ENCODE peak calls at places on chromosomes 12 and 14, in eight cellular contexts. One of them, this sample, is unnamed.

GRCh38 chr12:48717252-48717695 is 767 bp upstream of the CCNT1 start:
- DNase-seq in epithelial cell of esophagus: no peak
- DNase-seq in LNCaP clone FGC: no peak
- DNase-seq in A549: peak
- DNase-seq in AG04450: no peak
- DNase-seq in upper lobe of right lung: no peak
- DNase-seq in left lung: no peak
- DNase-seq in ovary: no peak
- DNase-seq in this sample: peak

GRCh38 chr14:65290830-65291229 is 121.7 kb upstream of the FUT8 start:
- DNase-seq in A549: peak
- DNase-seq in LNCaP clone FGC: no peak
- DNase-seq in ovary: no peak
- DNase-seq in left lung: no peak
- DNase-seq in AG04450: no peak
- DNase-seq in upper lobe of right lung: no peak
- DNase-seq in epithelial cell of esophagus: peak
- DNase-seq in this sample: peak

GRCh38 chr14:55706893-55707292 is 126.9 kb downstream of the KTN1 start:
- DNase-seq in epithelial cell of esophagus: peak
- DNase-seq in left lung: no peak
- DNase-seq in A549: no peak
- DNase-seq in ovary: no peak
- DNase-seq in upper lobe of right lung: no peak
- DNase-seq in LNCaP clone FGC: no peak
- DNase-seq in AG04450: no peak
- DNase-seq in this sample: no peak

GRCh38 chr12:92242917-92243316 is 97.3 kb upstream of the BTG1 start:
- DNase-seq in A549: no peak
- DNase-seq in left lung: no peak
- DNase-seq in AG04450: peak
- DNase-seq in LNCaP clone FGC: no peak
- DNase-seq in epithelial cell of esophagus: no peak
- DNase-seq in ovary: peak
- DNase-seq in upper lobe of right lung: no peak
- DNase-seq in this sample: peak

GRCh38 chr12:12266389-12266872 is 413 bp downstream of the LRP6 start:
- DNase-seq in A549: no peak
- DNase-seq in epithelial cell of esophagus: no peak
- DNase-seq in left lung: no peak
- DNase-seq in AG04450: no peak
- DNase-seq in ovary: peak
- DNase-seq in upper lobe of right lung: no peak
- DNase-seq in LNCaP clone FGC: no peak
- DNase-seq in this sample: no peak

GRCh38 chr12:92132282-92132681 is 13.4 kb downstream of the BTG1 start:
- DNase-seq in LNCaP clone FGC: no peak
- DNase-seq in epithelial cell of esophagus: no peak
- DNase-seq in AG04450: no peak
- DNase-seq in ovary: no peak
- DNase-seq in left lung: no peak
- DNase-seq in A549: no peak
- DNase-seq in upper lobe of right lung: no peak
- DNase-seq in this sample: no peak

GRCh38 chr14:86217523-86217922 is 687.6 kb downstream of the FLRT2 start:
- DNase-seq in AG04450: no peak
- DNase-seq in A549: no peak
- DNase-seq in epithelial cell of esophagus: no peak
- DNase-seq in upper lobe of right lung: no peak
- DNase-seq in left lung: peak
- DNase-seq in LNCaP clone FGC: no peak
- DNase-seq in ovary: no peak
- DNase-seq in this sample: no peak

GRCh38 chr12:79023784-79024183 is 159.2 kb downstream of the SYT1 start:
- DNase-seq in upper lobe of right lung: no peak
- DNase-seq in ovary: no peak
- DNase-seq in AG04450: no peak
- DNase-seq in left lung: no peak
- DNase-seq in A549: no peak
- DNase-seq in epithelial cell of esophagus: no peak
- DNase-seq in LNCaP clone FGC: no peak
- DNase-seq in this sample: peak

GRCh38 chr14:103633391-103633790 is 4.4 kb downstream of the KLC1 start:
- DNase-seq in AG04450: no peak
- DNase-seq in A549: no peak
- DNase-seq in epithelial cell of esophagus: no peak
- DNase-seq in LNCaP clone FGC: no peak
- DNase-seq in upper lobe of right lung: no peak
- DNase-seq in ovary: no peak
- DNase-seq in left lung: no peak
- DNase-seq in this sample: no peak

GRCh38 chr12:124578445-124578844 is 11.0 kb upstream of the NCOR2 start:
- DNase-seq in upper lobe of right lung: no peak
- DNase-seq in ovary: no peak
- DNase-seq in LNCaP clone FGC: no peak
- DNase-seq in epithelial cell of esophagus: no peak
- DNase-seq in AG04450: no peak
- DNase-seq in A549: no peak
- DNase-seq in left lung: no peak
- DNase-seq in this sample: no peak

GRCh38 chr14:105021656-105022275 is 883 bp upstream of the CDCA4 start:
- DNase-seq in epithelial cell of esophagus: peak
- DNase-seq in A549: peak
- DNase-seq in upper lobe of right lung: peak
- DNase-seq in AG04450: no peak
- DNase-seq in ovary: peak
- DNase-seq in LNCaP clone FGC: peak
- DNase-seq in left lung: no peak
- DNase-seq in this sample: peak

GRCh38 chr14:105020815-105021655 is at the start of gene CDCA4:
- DNase-seq in upper lobe of right lung: peak
- DNase-seq in ovary: peak
- DNase-seq in LNCaP clone FGC: peak
- DNase-seq in AG04450: peak
- DNase-seq in left lung: peak
- DNase-seq in A549: peak
- DNase-seq in epithelial cell of esophagus: peak
- DNase-seq in this sample: peak

GRCh38 chr14:105018414-105018813 is 2.5 kb downstream of the CDCA4 start:
- DNase-seq in LNCaP clone FGC: no peak
- DNase-seq in AG04450: no peak
- DNase-seq in A549: no peak
- DNase-seq in epithelial cell of esophagus: no peak
- DNase-seq in left lung: no peak
- DNase-seq in upper lobe of right lung: no peak
- DNase-seq in ovary: no peak
- DNase-seq in this sample: no peak

GRCh38 chr14:105022276-105022670 is 1.4 kb upstream of the CDCA4 start:
- DNase-seq in A549: no peak
- DNase-seq in upper lobe of right lung: no peak
- DNase-seq in epithelial cell of esophagus: no peak
- DNase-seq in left lung: no peak
- DNase-seq in LNCaP clone FGC: no peak
- DNase-seq in AG04450: no peak
- DNase-seq in ovary: no peak
- DNase-seq in this sample: no peak

GRCh38 chr14:105019861-105020814 is 745 bp downstream of the CDCA4 start:
- DNase-seq in A549: peak
- DNase-seq in epithelial cell of esophagus: peak
- DNase-seq in AG04450: no peak
- DNase-seq in upper lobe of right lung: peak
- DNase-seq in LNCaP clone FGC: no peak
- DNase-seq in left lung: peak
- DNase-seq in ovary: peak
- DNase-seq in this sample: peak
- TF ChIP-seq CTCF in A549: no peak
- TF ChIP-seq CTCF in epithelial cell of esophagus: no peak
- TF ChIP-seq CTCF in AG04450: no peak
- TF ChIP-seq CTCF in upper lobe of right lung: no peak
- TF ChIP-seq CTCF in LNCaP clone FGC: no peak
- TF ChIP-seq CTCF in left lung: no peak
- TF ChIP-seq CTCF in ovary: no peak
- TF ChIP-seq CTCF in this sample: no peak

DNA sequence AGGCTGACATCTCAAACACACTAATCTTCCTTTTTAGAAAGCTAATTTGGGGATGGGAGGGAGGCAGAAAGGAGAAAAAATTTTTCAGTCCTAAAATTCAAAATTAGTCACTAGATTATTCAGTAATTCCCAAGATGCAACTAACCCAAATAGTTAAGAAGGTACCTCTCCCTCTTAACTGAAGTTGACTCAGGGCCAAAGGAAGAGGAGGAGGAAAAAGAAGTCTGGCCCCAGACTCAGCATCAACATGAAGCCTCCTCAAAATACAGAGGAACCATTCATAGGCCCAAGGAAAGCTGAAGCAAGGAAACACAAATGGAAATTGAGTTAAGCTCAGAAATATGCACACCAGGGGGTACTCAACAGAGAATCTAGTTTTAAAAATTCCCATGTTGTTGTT is 21.6 kb downstream of the CBX5 start:
- DNase-seq in ovary: no peak
- DNase-seq in A549: no peak
- DNase-seq in AG04450: no peak
- DNase-seq in upper lobe of right lung: no peak
- DNase-seq in LNCaP clone FGC: no peak
- DNase-seq in epithelial cell of esophagus: no peak
- DNase-seq in left lung: no peak
- DNase-seq in this sample: peak
- H3K4me3 ChIP-seq in ovary: no peak
- H3K4me3 ChIP-seq in A549: peak
- H3K4me3 ChIP-seq in AG04450: no peak
- H3K4me3 ChIP-seq in upper lobe of right lung: no peak
- H3K4me3 ChIP-seq in LNCaP clone FGC: no peak
- H3K4me3 ChIP-seq in epithelial cell of esophagus: no peak
- H3K4me3 ChIP-seq in left lung: no peak
- H3K4me3 ChIP-seq in this sample: no peak

GRCh38 chr14:100410056-100410565 is 87.0 kb downstream of the SLC25A47 start:
- DNase-seq in epithelial cell of esophagus: peak
- DNase-seq in left lung: no peak
- DNase-seq in A549: no peak
- DNase-seq in LNCaP clone FGC: no peak
- DNase-seq in ovary: no peak
- DNase-seq in AG04450: no peak
- DNase-seq in upper lobe of right lung: no peak
- DNase-seq in this sample: peak
- TF ChIP-seq CTCF in epithelial cell of esophagus: no peak
- TF ChIP-seq CTCF in left lung: no peak
- TF ChIP-seq CTCF in A549: no peak
- TF ChIP-seq CTCF in LNCaP clone FGC: no peak
- TF ChIP-seq CTCF in ovary: no peak
- TF ChIP-seq CTCF in AG04450: no peak
- TF ChIP-seq CTCF in upper lobe of right lung: no peak
- TF ChIP-seq CTCF in this sample: no peak

DNA sequence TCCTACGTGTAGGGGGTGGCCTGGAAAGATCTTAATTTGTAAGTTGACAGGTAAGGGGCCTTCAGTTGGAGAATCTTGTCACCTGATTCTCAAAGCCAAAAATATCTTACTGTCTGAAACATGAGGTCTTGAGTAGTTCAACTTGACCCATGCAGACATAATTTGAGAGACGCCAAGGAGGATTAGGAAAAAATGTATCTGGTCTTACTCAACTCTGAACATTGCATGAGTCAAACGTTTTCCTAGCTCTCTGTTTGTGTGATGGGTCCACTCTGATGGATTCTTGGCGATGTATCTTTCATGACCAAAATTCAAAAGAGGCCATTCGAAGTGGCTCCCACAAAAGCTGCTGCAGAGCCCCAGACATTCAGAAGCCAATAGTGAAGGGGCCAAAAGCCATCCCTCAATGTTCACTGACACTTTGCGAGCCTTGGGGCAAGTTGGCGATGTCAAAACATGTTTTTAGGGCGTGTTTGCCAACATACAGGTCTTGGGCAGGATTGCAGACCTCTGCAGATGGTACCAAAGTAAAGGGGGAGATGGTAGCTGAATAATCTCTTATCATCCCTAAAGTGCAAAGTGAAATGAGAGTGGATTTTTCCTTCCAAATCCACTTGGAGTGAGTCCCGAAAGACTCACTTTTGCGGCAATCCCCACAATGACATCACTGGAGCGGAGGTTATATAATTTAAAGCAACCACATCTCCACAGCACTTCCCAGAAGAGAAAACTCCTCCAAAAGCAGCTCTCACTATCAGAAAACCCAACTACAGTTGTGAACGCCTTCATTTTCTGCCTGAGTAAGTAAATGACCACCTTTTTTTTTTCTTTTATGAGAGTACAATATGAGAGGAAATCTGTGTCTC is at the start of gene BDKRB1:
- DNase-seq in epithelial cell of esophagus: peak
- DNase-seq in LNCaP clone FGC: no peak
- DNase-seq in A549: no peak
- DNase-seq in upper lobe of right lung: no peak
- DNase-seq in AG04450: peak
- DNase-seq in ovary: no peak
- DNase-seq in left lung: no peak
- DNase-seq in this sample: peak
- H3K4me3 ChIP-seq in epithelial cell of esophagus: no peak
- H3K4me3 ChIP-seq in LNCaP clone FGC: no peak
- H3K4me3 ChIP-seq in A549: no peak
- H3K4me3 ChIP-seq in upper lobe of right lung: no peak
- H3K4me3 ChIP-seq in AG04450: peak
- H3K4me3 ChIP-seq in ovary: no peak
- H3K4me3 ChIP-seq in left lung: no peak
- H3K4me3 ChIP-seq in this sample: peak

GRCh38 chr12:62933871-62934798 is 815 bp downstream of the PPM1H start:
- DNase-seq in upper lobe of right lung: peak
- DNase-seq in epithelial cell of esophagus: peak
- DNase-seq in AG04450: no peak
- DNase-seq in LNCaP clone FGC: no peak
- DNase-seq in A549: peak
- DNase-seq in left lung: peak
- DNase-seq in ovary: peak
- DNase-seq in this sample: peak
- TF ChIP-seq CTCF in upper lobe of right lung: no peak
- TF ChIP-seq CTCF in epithelial cell of esophagus: no peak
- TF ChIP-seq CTCF in AG04450: no peak
- TF ChIP-seq CTCF in LNCaP clone FGC: peak
- TF ChIP-seq CTCF in A549: peak
- TF ChIP-seq CTCF in left lung: no peak
- TF ChIP-seq CTCF in ovary: no peak
- TF ChIP-seq CTCF in this sample: no peak

This sample was measured in fibroblast of villous mesenchyme.